ENCODE peak calls at places on chromosome 1, in six cellular contexts. K is ecto neural progenitor cell, D is lower lobe of right lung, U is ELR, T is cardiac septum, P is T-helper 1 cell. R is an unnamed sample.

GRCh38 chr1:209673631-209674417 is 1.4 kb upstream of the G0S2 start:
- DNase-seq in K (no peak), D (no peak), T (no peak), U (peak; percentile 57), P (no peak), R (no peak)

GRCh38 chr1:160608514-160608913 is 29.2 kb upstream of the CD84 start:
- DNase-seq in P (no peak), D (no peak), U (no peak), T (no peak), K (no peak), R (no peak)

GRCh38 chr1:147515046-147515869 is 26.0 kb upstream of the BCL9 start:
- DNase-seq in U (peak; percentile 41), D (no peak), T (no peak), K (no peak), P (no peak), R (no peak)

GRCh38 chr1:22665752-22666151 is 12.7 kb downstream of the C1QB start:
- DNase-seq in D (no peak), U (peak; percentile 63), K (peak; percentile 77), P (no peak), T (no peak), R (no peak)

GRCh38 chr1:157806431-157807149 is 13.3 kb downstream of the FCRL1 start:
- DNase-seq in U (no peak), D (no peak), T (no peak), K (no peak), P (no peak), R (peak; percentile 88)

GRCh38 chr1:201318504-201319340 is 35.4 kb downstream of the PKP1 start:
- DNase-seq in P (no peak), K (no peak), D (no peak), T (peak; percentile 41), U (no peak), R (no peak)

GRCh38 chr1:217311766-217312165 is 319.1 kb downstream of the GPATCH2 start:
- DNase-seq in U (peak; percentile 39), P (no peak), K (no peak), T (no peak), D (no peak), R (no peak)

GRCh38 chr1:191457889-191458288 is 700.4 kb upstream of the RGS18 start:
- DNase-seq in P (no peak), D (no peak), T (no peak), K (no peak), U (no peak), R (no peak)

GRCh38 chr1:186323865-186324264 is 51.2 kb downstream of the TPR start:
- DNase-seq in K (no peak), T (no peak), U (no peak), P (no peak), D (no peak), R (no peak)

GRCh38 chr1:90964444-90965035 is 57.3 kb downstream of the ZNF644 start:
- DNase-seq in U (peak; percentile 38), P (no peak), D (no peak), T (no peak), K (no peak), R (no peak)

GRCh38 chr1:27884182-27884954 is 12.0 kb downstream of the THEMIS2 start:
- DNase-seq in T (no peak), D (no peak), P (no peak), U (no peak), K (no peak), R (no peak)

GRCh38 chr1:172499636-172500141 is 33.3 kb upstream of the SUCO start:
- DNase-seq in D (peak; percentile 54), P (no peak), K (no peak), U (peak; percentile 46), T (no peak), R (no peak)

GRCh38 chr1:16625497-16626408 is 12.4 kb upstream of the NBPF1 start:
- DNase-seq in T (peak; percentile 83), K (no peak), U (no peak), D (peak; percentile 55), P (no peak), R (no peak)